ENCODE peak calls at places on chromosome X, in five cellular contexts. I is skeletal muscle cell, O is choroid plexus epithelial cell, Y is thoracic aorta, C is psoas muscle. A is an unnamed sample.

GRCh38 chrX:144791298-144791697 is 456.0 kb upstream of the SPANXN1 start:
- DNase-seq in O (no peak), Y (no peak), I (no peak), C (no peak), A (no peak)

GRCh38 chrX:7054219-7055206 is 93.0 kb upstream of the STS start:
- DNase-seq in O (peak), C (no peak), Y (no peak), I (no peak), A (no peak)

GRCh38 chrX:3345281-3346081 is 971 bp downstream of the MXRA5 start:
- DNase-seq in I (no peak), Y (no peak), C (peak), O (peak), A (peak)

GRCh38 chrX:66633541-66633940 is 5.3 kb downstream of the EDA2R start:
- DNase-seq in O (peak), C (no peak), I (no peak), Y (no peak), A (no peak)

GRCh38 chrX:118976599-118977340 is 2.4 kb downstream of the LONRF3 start:
- DNase-seq in O (no peak), C (peak), I (no peak), Y (no peak), A (peak)

GRCh38 chrX:109393859-109394258 is 88.0 kb downstream of the GUCY2F start:
- DNase-seq in O (no peak), Y (no peak), I (no peak), C (no peak), A (no peak)

GRCh38 chrX:630007-630921 is at the start of gene SHOX:
- DNase-seq in O (no peak), C (no peak), I (no peak), Y (no peak), A (no peak)

GRCh38 chrX:1537031-1537715 is at the start of gene P2RY8:
- DNase-seq in Y (no peak), O (peak), C (peak), I (peak), A (peak)

GRCh38 chrX:154429708-154430107 is 1.2 kb downstream of the ATP6AP1 start:
- DNase-seq in O (no peak), C (no peak), Y (no peak), I (no peak), A (no peak)
- H3K4me3 ChIP-seq in O (peak), C (peak), Y (peak), I (peak), A (peak)

GRCh38 chrX:45794323-45794994 is 593.8 kb upstream of the DIPK2B start:
- DNase-seq in C (no peak), O (no peak), Y (no peak), I (no peak), A (no peak)
- H3K4me3 ChIP-seq in C (no peak), O (no peak), Y (no peak), I (no peak), A (no peak)

DNA sequence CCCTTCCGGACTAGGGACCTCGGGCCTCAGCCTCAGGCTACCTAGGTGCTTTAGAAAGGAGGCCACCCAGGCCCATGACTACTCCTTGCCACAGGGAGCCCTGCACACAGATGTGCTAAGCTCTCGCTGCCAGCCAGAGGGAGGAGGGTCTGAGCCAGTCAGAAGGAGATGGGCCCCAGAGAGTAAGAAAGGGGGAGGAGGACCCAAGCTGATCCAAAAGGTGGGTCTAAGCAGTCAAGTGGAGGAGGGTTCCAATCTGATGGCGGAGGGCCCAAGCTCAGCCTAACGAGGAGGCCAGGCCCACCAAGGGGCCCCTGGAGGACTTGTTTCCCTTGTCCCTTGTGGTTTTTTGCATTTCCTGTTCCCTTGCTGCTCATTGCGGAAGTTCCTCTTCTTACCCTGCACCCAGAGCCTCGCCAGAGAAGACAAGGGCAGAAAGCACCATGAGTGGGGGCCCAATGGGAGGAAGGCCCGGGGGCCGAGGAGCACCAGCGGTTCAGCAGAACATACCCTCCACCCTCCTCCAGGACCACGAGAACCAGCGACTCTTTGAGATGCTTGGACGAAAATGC is at the start of gene WAS:
- DNase-seq in Y (no peak), I (no peak), O (no peak), C (no peak), A (no peak)
- H3K4me3 ChIP-seq in Y (peak), I (no peak), O (no peak), C (peak), A (peak)

GRCh38 chrX:48468693-48469691 is 1.1 kb downstream of the SLC38A5 start:
- DNase-seq in Y (no peak), O (no peak), I (no peak), C (no peak), A (no peak)

GRCh38 chrX:48467331-48467761 is 2.7 kb downstream of the SLC38A5 start:
- DNase-seq in I (no peak), O (no peak), Y (no peak), C (no peak), A (no peak)

GRCh38 chrX:48468247-48468671 is 1.8 kb downstream of the SLC38A5 start:
- DNase-seq in O (no peak), Y (no peak), I (no peak), C (no peak), A (no peak)

GRCh38 chrX:48466696-48467095 is 3.4 kb downstream of the SLC38A5 start:
- DNase-seq in Y (no peak), I (no peak), C (no peak), O (no peak), A (no peak)

GRCh38 chrX:48465336-48465933 is 4.6 kb downstream of the SLC38A5 start:
- DNase-seq in Y (no peak), I (peak), C (no peak), O (peak), A (no peak)
- H3K4me3 ChIP-seq in Y (no peak), I (peak), C (no peak), O (no peak), A (no peak)

GRCh38 chrX:52576946-52577345 is 60.1 kb upstream of the XAGE1B start:
- DNase-seq in I (no peak), C (no peak), O (no peak), Y (no peak), A (no peak)

GRCh38 chrX:52576474-52576873 is 59.6 kb upstream of the XAGE1B start:
- DNase-seq in Y (no peak), C (no peak), O (no peak), I (no peak), A (no peak)

GRCh38 chrX:52577464-52578173 is 60.8 kb upstream of the XAGE1B start:
- DNase-seq in O (no peak), I (no peak), Y (no peak), C (no peak), A (no peak)

DNA sequence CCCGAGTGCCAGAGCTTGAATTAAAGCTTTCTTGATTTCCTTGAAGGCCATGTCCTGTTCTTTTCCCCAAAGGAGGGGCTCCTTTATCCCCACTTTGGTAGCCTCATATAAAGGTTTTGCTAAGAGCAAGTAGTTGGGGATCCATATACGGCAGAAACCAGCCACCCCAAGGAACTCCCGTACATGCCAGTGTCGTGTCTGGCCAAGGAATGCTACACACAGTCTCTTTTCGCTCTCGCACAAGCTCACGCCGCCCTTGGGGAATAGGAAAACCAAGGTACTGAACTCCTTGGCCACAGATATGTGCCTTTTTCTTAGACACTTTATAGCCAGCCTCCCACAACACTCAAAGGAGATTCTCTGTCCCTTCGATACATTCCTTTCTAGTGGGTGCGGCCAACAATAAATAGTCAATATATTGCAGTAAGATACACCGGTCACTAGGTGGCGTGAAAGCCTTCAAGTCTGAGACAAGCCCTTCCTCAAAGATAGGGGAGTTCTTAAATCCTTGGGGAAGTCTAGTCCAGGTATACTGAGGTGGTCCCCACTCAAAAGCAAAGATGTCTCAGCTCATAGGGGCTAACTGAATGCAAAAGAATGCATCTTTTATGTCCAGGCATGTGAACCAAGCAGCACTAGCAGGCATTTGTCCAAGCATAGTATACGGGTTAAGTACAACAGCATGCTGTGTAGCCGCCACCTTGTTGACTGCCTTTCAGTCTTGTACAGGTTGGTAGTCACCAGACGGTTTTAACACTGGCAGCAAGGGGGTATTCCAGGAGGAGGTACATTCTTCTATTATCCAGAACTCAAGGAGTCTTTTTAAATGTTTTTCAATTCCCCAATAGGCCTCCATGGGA is 57.8 kb upstream of the XAGE1B start:
- DNase-seq in Y (no peak), I (peak), C (no peak), O (peak), A (no peak)
- H3K4me3 ChIP-seq in Y (peak), I (peak), C (no peak), O (no peak), A (no peak)

GRCh38 chrX:29478336-29479069 is 736.9 kb upstream of the MAGEB2 start:
- DNase-seq in Y (no peak), O (peak), C (no peak), I (no peak), A (no peak)
- H3K4me3 ChIP-seq in Y (no peak), O (peak), C (no peak), I (no peak), A (no peak)